ENCODE peak calls at places on chromosomes 13 and 19, in nine cellular contexts. B is nephron progenitor cell, I is esophagus squamous epithelium, T is OCI-LY7, Q is AG09319, D is fibroblast of the aortic adventitia, F is epithelial cell of esophagus, A is mesothelial cell of epicardium, E is heart left ventricle. W is an unnamed sample.

GRCh38 chr13:41696163-41697003 is 239.0 kb downstream of the RGCC start:
- DNase-seq in Q (peak; percentile 54), I (no peak), B (no peak), D (peak; percentile 97), A (no peak), T (peak; percentile 14), E (no peak), F (peak; percentile 94), W (no peak)

GRCh38 chr19:7355151-7355845 is 6.6 kb downstream of the ARHGEF18 start:
- DNase-seq in E (no peak), I (no peak), D (peak; percentile 76), Q (no peak), A (no peak), B (no peak), T (no peak), F (no peak), W (no peak)

GRCh38 chr19:2371656-2372055 is 11.6 kb downstream of the TMPRSS9 start:
- DNase-seq in B (no peak), T (no peak), A (no peak), I (no peak), E (no peak), F (peak; percentile 21), Q (no peak), D (no peak), W (no peak)

GRCh38 chr13:62014299-62014698 is 598.6 kb upstream of the PCDH20 start:
- DNase-seq in I (no peak), E (no peak), T (peak; percentile 32), Q (no peak), F (peak; percentile 25), B (no peak), D (no peak), A (no peak), W (no peak)

GRCh38 chr19:45972081-45972943 is 1.4 kb downstream of the NOVA2 start:
- DNase-seq in F (peak; percentile 24), B (no peak), A (no peak), I (no peak), D (no peak), E (no peak), T (no peak), Q (no peak), W (no peak)

GRCh38 chr19:2517881-2518601 is 42.1 kb downstream of the GADD45B start:
- DNase-seq in A (peak; percentile 85), T (no peak), I (no peak), F (no peak), Q (no peak), E (no peak), B (no peak), D (no peak), W (no peak)

GRCh38 chr19:50516859-50517703 is 3.4 kb upstream of the ASPDH start:
- DNase-seq in I (no peak), E (no peak), B (no peak), T (no peak), F (no peak), D (no peak), A (no peak), Q (no peak), W (peak; percentile 59)

GRCh38 chr13:106277483-106278154 is 257.8 kb downstream of the EFNB2 start:
- DNase-seq in B (no peak), D (no peak), Q (no peak), I (no peak), E (peak; percentile 54), A (no peak), T (no peak), F (no peak), W (no peak)

GRCh38 chr19:18799389-18799970 is 8.4 kb upstream of the COMP start:
- DNase-seq in A (no peak), F (no peak), T (no peak), E (no peak), I (no peak), B (no peak), D (no peak), Q (no peak), W (no peak)

GRCh38 chr19:18800636-18801035 is 9.5 kb upstream of the COMP start:
- DNase-seq in F (no peak), E (no peak), I (no peak), T (no peak), D (no peak), Q (no peak), A (no peak), B (no peak), W (no peak)

GRCh38 chr19:18796239-18796638 is 5.1 kb upstream of the COMP start:
- DNase-seq in D (no peak), Q (no peak), F (no peak), E (no peak), A (no peak), T (no peak), B (no peak), I (no peak), W (no peak)

GRCh38 chr19:18800079-18800478 is 9.0 kb upstream of the COMP start:
- DNase-seq in E (no peak), D (no peak), B (no peak), F (no peak), Q (no peak), I (no peak), A (no peak), T (no peak), W (no peak)

DNA sequence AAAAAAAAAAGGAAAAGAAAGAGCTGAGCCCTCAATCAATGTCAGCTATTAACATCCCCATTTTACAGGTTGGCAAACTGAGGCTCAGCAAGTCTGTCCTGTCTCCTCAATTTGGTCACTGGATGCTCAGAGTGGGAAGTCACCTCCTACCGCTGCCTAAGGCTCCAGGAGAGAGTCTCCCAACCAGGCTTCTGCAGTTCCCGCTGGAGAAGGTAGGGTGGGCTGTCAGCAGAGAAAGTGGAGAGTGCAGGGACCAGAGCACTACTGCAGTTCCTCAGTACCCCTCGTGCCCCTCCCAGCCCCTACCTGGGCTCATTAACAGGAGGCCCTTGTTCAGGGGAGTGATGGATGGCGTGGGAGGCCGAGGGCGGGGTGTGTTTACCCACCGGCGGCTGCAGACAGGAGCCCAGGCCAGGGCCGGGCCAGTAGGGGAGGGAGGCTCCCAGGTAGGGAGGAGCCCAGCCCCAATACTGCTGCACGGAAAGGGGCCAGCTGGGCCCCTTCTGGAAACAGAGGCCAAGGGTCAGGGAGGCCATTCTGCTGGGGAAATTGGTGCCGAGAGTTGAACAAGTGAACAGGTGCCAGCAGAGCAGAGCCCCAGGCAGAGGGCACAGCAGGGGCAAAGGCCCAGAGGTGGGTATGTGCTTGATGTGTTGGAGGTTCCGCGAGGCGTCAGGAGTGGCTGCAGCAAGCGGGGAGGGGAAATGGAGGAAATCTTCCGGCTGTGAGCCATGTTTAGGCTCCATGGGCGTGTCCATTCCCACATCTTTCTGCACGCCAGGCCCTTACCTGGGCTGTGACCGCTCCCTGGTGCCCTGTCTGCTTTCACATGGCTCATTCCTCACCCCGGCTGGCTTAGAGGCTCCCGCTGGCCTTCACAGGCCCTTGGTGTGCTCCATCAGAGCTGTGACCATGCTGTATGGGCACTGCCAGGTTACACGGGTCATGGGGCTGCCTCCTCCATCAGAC is 7.6 kb upstream of the COMP start:
- DNase-seq in D (no peak), I (no peak), Q (no peak), E (no peak), A (no peak), B (peak; percentile 31), F (no peak), T (no peak), W (no peak)
- TF ChIP-seq CTCF in D (no peak), I (no peak), Q (no peak), E (no peak), A (no peak), B (no peak), F (no peak), T (no peak), W (no peak)

GRCh38 chr13:30618186-30618937 is 642 bp downstream of the USPL1 start:
- DNase-seq in B (peak; percentile 25), E (peak; percentile 34), I (no peak), F (peak; percentile 20), Q (no peak), D (no peak), T (peak; percentile 52), A (no peak), W (peak; percentile 13)

GRCh38 chr13:30618938-30619289 is 1.2 kb downstream of the USPL1 start:
- DNase-seq in E (no peak), T (no peak), Q (no peak), D (no peak), B (no peak), A (no peak), I (no peak), F (no peak), W (no peak)

GRCh38 chr13:30615851-30616311 is 1.8 kb upstream of the USPL1 start:
- DNase-seq in T (peak; percentile 61), Q (no peak), F (peak; percentile 17), I (no peak), B (no peak), D (peak; percentile 66), E (no peak), A (no peak), W (peak; percentile 18)

GRCh38 chr13:30616927-30617314 is 799 bp upstream of the USPL1 start:
- DNase-seq in T (peak; percentile 82), B (no peak), D (peak; percentile 94), E (peak; percentile 76), A (no peak), I (no peak), F (peak; percentile 74), Q (peak; percentile 71), W (peak; percentile 52)

GRCh38 chr13:30617315-30618185 is at the start of gene USPL1:
- DNase-seq in T (peak; percentile 99), Q (peak; percentile 99), D (peak; percentile 99), I (peak; percentile 89), F (peak; percentile 100), E (peak; percentile 99), B (peak; percentile 98), A (peak; percentile 98), W (peak; percentile 92)
- TF ChIP-seq CTCF in T (peak; percentile 29), Q (no peak), D (peak; percentile 24), I (peak; percentile 62), F (peak; percentile 15), E (peak; percentile 16), B (no peak), A (peak; percentile 65), W (no peak)

GRCh38 chr19:10918359-10918758 is 10.1 kb downstream of the YIPF2 start:
- DNase-seq in I (no peak), F (no peak), Q (no peak), A (no peak), T (no peak), D (no peak), B (no peak), E (peak; percentile 3), W (no peak)

GRCh38 chr19:10912619-10913018 is 15.8 kb downstream of the YIPF2 start:
- DNase-seq in T (no peak), D (no peak), B (no peak), F (no peak), E (no peak), Q (no peak), I (no peak), A (no peak), W (no peak)

GRCh38 chr19:10913716-10914340 is 14.6 kb downstream of the YIPF2 start:
- DNase-seq in E (no peak), D (no peak), I (no peak), B (no peak), F (no peak), Q (no peak), A (no peak), T (no peak), W (no peak)

GRCh38 chr19:10916602-10917001 is 11.8 kb downstream of the YIPF2 start:
- DNase-seq in A (no peak), D (no peak), T (no peak), E (no peak), I (no peak), B (no peak), Q (no peak), F (no peak), W (no peak)

DNA sequence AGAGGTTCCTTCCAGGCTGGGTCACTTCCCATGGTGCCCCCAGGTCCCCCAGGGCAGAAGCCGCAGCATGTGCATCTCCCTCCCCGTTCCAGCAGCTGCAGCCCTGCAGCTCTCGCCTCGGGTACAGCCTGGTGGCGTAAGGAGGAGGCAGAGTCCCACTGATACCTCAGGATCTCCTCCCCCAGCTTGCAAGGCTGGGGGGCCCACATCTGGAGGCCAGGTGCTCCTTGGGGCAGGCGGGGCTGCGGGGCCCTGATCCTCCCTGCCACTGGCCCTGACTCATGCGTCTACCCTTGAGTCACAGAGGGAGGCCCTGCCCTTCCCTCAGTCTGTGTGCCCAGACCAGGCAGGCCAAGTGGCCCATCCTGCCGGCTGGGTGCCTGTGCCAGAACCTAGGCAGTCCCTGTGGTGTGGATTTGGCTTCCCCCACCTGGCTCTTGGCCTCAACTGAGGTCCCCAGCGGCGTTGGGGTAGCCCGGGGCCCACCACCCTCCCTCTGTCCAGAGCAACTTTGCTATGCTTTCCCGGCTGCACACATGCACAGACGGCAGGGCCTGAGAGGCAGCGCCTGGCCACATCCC is 12.8 kb downstream of the YIPF2 start:
- DNase-seq in I (no peak), A (no peak), D (peak; percentile 68), B (no peak), T (no peak), E (no peak), F (peak; percentile 81), Q (peak; percentile 85), W (no peak)
- TF ChIP-seq CTCF in I (no peak), A (no peak), D (peak; percentile 21), B (no peak), T (no peak), E (no peak), F (no peak), Q (peak; percentile 53), W (no peak)

DNA sequence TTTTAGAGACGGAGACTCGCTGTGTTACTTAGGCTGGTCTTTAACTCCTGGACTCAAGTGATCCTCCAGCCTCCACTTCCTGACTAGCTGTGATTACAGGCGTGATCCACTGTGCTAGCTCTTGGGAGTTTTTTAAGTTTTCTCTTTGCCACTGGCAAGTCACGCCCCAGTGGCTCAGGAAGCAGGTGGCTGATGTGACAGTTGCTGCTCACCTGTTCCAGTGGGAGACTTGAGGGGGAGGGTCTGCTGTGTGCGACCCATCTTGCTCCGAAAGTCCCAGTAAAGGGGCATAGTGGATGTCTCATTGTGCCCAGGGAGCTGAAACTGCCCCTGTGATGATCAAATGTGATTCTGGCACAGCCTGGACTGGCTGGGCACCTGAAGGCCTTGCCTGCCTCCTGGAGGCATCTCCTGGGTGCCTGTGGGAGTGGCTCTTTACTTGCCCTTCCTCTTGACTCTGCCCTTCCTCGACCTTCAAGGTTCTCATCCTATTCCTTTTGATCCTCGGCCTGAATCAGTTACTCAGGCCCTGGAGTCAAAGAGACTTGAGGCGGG is 7.8 kb downstream of the SMARCA4 start:
- DNase-seq in T (peak; percentile 98), Q (no peak), I (no peak), D (no peak), B (no peak), A (no peak), F (no peak), E (no peak), W (no peak)
- TF ChIP-seq CTCF in T (no peak), Q (no peak), I (no peak), D (no peak), B (no peak), A (no peak), F (peak; percentile 24), E (no peak), W (no peak)